ENCODE peak calls at places on chromosomes 13 and 19, in nine cellular contexts. One of them, this sample, is unnamed.

GRCh38 chr13:52449323-52450011 is 967 bp downstream of the VPS36 start:
- DNase-seq in lung: no peak
- DNase-seq in aorta: no peak
- DNase-seq in endodermal cell: no peak
- DNase-seq in mammary epithelial cell: peak; percentile 20
- DNase-seq in A549: no peak
- DNase-seq in upper lobe of right lung: no peak
- DNase-seq in small intestine: peak; percentile 75
- DNase-seq in adipocyte: no peak
- DNase-seq in this sample: no peak

GRCh38 chr19:46616631-46617322 is 8.1 kb downstream of the PTGIR start:
- DNase-seq in lung: no peak
- DNase-seq in aorta: peak; percentile 65
- DNase-seq in endodermal cell: peak; percentile 92
- DNase-seq in mammary epithelial cell: peak; percentile 44
- DNase-seq in A549: peak; percentile 96
- DNase-seq in upper lobe of right lung: peak; percentile 82
- DNase-seq in small intestine: peak; percentile 65
- DNase-seq in adipocyte: peak; percentile 68
- DNase-seq in this sample: no peak

GRCh38 chr19:33622505-33622808 is 704 bp downstream of the CHST8 start:
- DNase-seq in lung: no peak
- DNase-seq in aorta: no peak
- DNase-seq in endodermal cell: peak; percentile 74
- DNase-seq in mammary epithelial cell: peak; percentile 25
- DNase-seq in A549: no peak
- DNase-seq in upper lobe of right lung: no peak
- DNase-seq in small intestine: no peak
- DNase-seq in adipocyte: peak; percentile 9
- DNase-seq in this sample: no peak

GRCh38 chr13:27857271-27857670 is 62.5 kb upstream of the PDX1 start:
- DNase-seq in lung: no peak
- DNase-seq in aorta: no peak
- DNase-seq in endodermal cell: no peak
- DNase-seq in mammary epithelial cell: no peak
- DNase-seq in A549: no peak
- DNase-seq in upper lobe of right lung: no peak
- DNase-seq in small intestine: peak; percentile 71
- DNase-seq in adipocyte: no peak
- DNase-seq in this sample: no peak

GRCh38 chr13:41655997-41656396 is 198.6 kb downstream of the RGCC start:
- DNase-seq in lung: no peak
- DNase-seq in aorta: no peak
- DNase-seq in endodermal cell: no peak
- DNase-seq in mammary epithelial cell: no peak
- DNase-seq in A549: no peak
- DNase-seq in upper lobe of right lung: no peak
- DNase-seq in small intestine: no peak
- DNase-seq in adipocyte: no peak
- DNase-seq in this sample: no peak

GRCh38 chr13:102897371-102898138 is 51.7 kb downstream of the ERCC5 start:
- DNase-seq in lung: no peak
- DNase-seq in aorta: no peak
- DNase-seq in endodermal cell: no peak
- DNase-seq in mammary epithelial cell: no peak
- DNase-seq in A549: no peak
- DNase-seq in upper lobe of right lung: no peak
- DNase-seq in small intestine: peak; percentile 69
- DNase-seq in adipocyte: no peak
- DNase-seq in this sample: no peak

GRCh38 chr19:30224689-30225606 is 147.2 kb upstream of the ZNF536 start:
- DNase-seq in lung: no peak
- DNase-seq in aorta: no peak
- DNase-seq in endodermal cell: peak; percentile 63
- DNase-seq in mammary epithelial cell: no peak
- DNase-seq in A549: peak; percentile 47
- DNase-seq in upper lobe of right lung: no peak
- DNase-seq in small intestine: no peak
- DNase-seq in adipocyte: peak; percentile 18
- DNase-seq in this sample: no peak

GRCh38 chr13:20940083-20940482 is 37.5 kb upstream of the XPO4 start:
- DNase-seq in lung: no peak
- DNase-seq in aorta: no peak
- DNase-seq in endodermal cell: no peak
- DNase-seq in mammary epithelial cell: no peak
- DNase-seq in A549: no peak
- DNase-seq in upper lobe of right lung: no peak
- DNase-seq in small intestine: no peak
- DNase-seq in adipocyte: peak; percentile 85
- DNase-seq in this sample: no peak

GRCh38 chr19:43649514-43649913 is 9.9 kb upstream of the CADM4 start:
- DNase-seq in lung: no peak
- DNase-seq in aorta: no peak
- DNase-seq in endodermal cell: no peak
- DNase-seq in mammary epithelial cell: no peak
- DNase-seq in A549: no peak
- DNase-seq in upper lobe of right lung: no peak
- DNase-seq in small intestine: no peak
- DNase-seq in adipocyte: no peak
- DNase-seq in this sample: no peak

GRCh38 chr13:113433391-113433916 is 19.8 kb downstream of the ADPRHL1 start:
- DNase-seq in lung: no peak
- DNase-seq in aorta: no peak
- DNase-seq in endodermal cell: peak; percentile 37
- DNase-seq in mammary epithelial cell: no peak
- DNase-seq in A549: no peak
- DNase-seq in upper lobe of right lung: no peak
- DNase-seq in small intestine: no peak
- DNase-seq in adipocyte: no peak
- DNase-seq in this sample: no peak

GRCh38 chr13:72230131-72230530 is 363.1 kb upstream of the DACH1 start:
- DNase-seq in lung: no peak
- DNase-seq in aorta: no peak
- DNase-seq in endodermal cell: no peak
- DNase-seq in mammary epithelial cell: peak; percentile 45
- DNase-seq in A549: no peak
- DNase-seq in upper lobe of right lung: no peak
- DNase-seq in small intestine: no peak
- DNase-seq in adipocyte: no peak
- DNase-seq in this sample: no peak

DNA sequence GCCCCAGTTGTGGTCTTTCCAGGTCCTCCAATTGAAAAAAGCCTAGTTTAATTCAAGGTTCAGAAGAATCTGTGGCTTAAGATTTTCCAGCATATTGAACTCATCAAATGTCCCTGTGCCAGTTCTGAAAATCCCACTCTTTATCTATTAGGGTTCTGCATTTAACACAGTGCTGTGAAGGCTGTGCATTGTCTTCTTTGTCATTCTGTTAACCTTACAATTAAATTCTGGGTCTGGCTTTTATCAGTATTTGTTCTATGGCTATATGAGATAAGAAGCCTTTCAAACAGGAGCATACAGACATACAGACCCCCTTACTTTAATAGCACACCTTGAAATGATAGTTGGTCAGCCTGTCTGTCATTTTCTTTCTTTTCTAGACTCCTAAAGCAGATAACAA is 362.1 kb upstream of the DACH1 start:
- DNase-seq in lung: no peak
- DNase-seq in aorta: no peak
- DNase-seq in endodermal cell: no peak
- DNase-seq in mammary epithelial cell: no peak
- DNase-seq in A549: no peak
- DNase-seq in upper lobe of right lung: no peak
- DNase-seq in small intestine: no peak
- DNase-seq in adipocyte: no peak
- DNase-seq in this sample: no peak
- H3K4me1 ChIP-seq in lung: no peaks in the 10 kb centered on the region
- H3K4me1 ChIP-seq in aorta: no peaks in the 10 kb centered on the region
- H3K4me1 ChIP-seq in endodermal cell: no peaks in the 10 kb centered on the region
- H3K4me1 ChIP-seq in mammary epithelial cell: peaks cover 10% of the 10 kb centered on the region
- H3K4me1 ChIP-seq in A549: no peaks in the 10 kb centered on the region
- H3K4me1 ChIP-seq in upper lobe of right lung: no peaks in the 10 kb centered on the region
- H3K4me1 ChIP-seq in small intestine: no peaks in the 10 kb centered on the region
- H3K4me1 ChIP-seq in adipocyte: no peaks in the 10 kb centered on the region
- H3K4me1 ChIP-seq in this sample: no peaks in the 10 kb centered on the region

GRCh38 chr19:19618384-19619051 is at the start of gene PBX4:
- DNase-seq in lung: peak; percentile 97
- DNase-seq in aorta: peak; percentile 97
- DNase-seq in endodermal cell: peak; percentile 99
- DNase-seq in mammary epithelial cell: peak; percentile 87
- DNase-seq in A549: peak; percentile 70
- DNase-seq in upper lobe of right lung: peak; percentile 98
- DNase-seq in small intestine: peak; percentile 91
- DNase-seq in adipocyte: peak; percentile 93
- DNase-seq in this sample: peak; percentile 93

GRCh38 chr19:19610376-19611240 is 7.9 kb downstream of the PBX4 start:
- DNase-seq in lung: no peak
- DNase-seq in aorta: no peak
- DNase-seq in endodermal cell: no peak
- DNase-seq in mammary epithelial cell: no peak
- DNase-seq in A549: no peak
- DNase-seq in upper lobe of right lung: no peak
- DNase-seq in small intestine: no peak
- DNase-seq in adipocyte: no peak
- DNase-seq in this sample: no peak

GRCh38 chr19:19613456-19613855 is 5.0 kb downstream of the PBX4 start:
- DNase-seq in lung: no peak
- DNase-seq in aorta: no peak
- DNase-seq in endodermal cell: no peak
- DNase-seq in mammary epithelial cell: peak; percentile 67
- DNase-seq in A549: peak; percentile 49
- DNase-seq in upper lobe of right lung: no peak
- DNase-seq in small intestine: peak; percentile 51
- DNase-seq in adipocyte: peak; percentile 38
- DNase-seq in this sample: no peak

GRCh38 chr19:19619121-19619848 is 798 bp upstream of the PBX4 start:
- DNase-seq in lung: no peak
- DNase-seq in aorta: no peak
- DNase-seq in endodermal cell: no peak
- DNase-seq in mammary epithelial cell: no peak
- DNase-seq in A549: no peak
- DNase-seq in upper lobe of right lung: no peak
- DNase-seq in small intestine: no peak
- DNase-seq in adipocyte: no peak
- DNase-seq in this sample: no peak

GRCh38 chr19:19615086-19615485 is 3.4 kb downstream of the PBX4 start:
- DNase-seq in lung: no peak
- DNase-seq in aorta: no peak
- DNase-seq in endodermal cell: no peak
- DNase-seq in mammary epithelial cell: peak; percentile 24
- DNase-seq in A549: no peak
- DNase-seq in upper lobe of right lung: no peak
- DNase-seq in small intestine: no peak
- DNase-seq in adipocyte: no peak
- DNase-seq in this sample: no peak
- H3K4me1 ChIP-seq in lung: no peaks in the 10 kb centered on the region
- H3K4me1 ChIP-seq in aorta: no peaks in the 10 kb centered on the region
- H3K4me1 ChIP-seq in endodermal cell: no peaks in the 10 kb centered on the region
- H3K4me1 ChIP-seq in mammary epithelial cell: peaks cover 10% of the 10 kb centered on the region
- H3K4me1 ChIP-seq in A549: peaks cover 19% of the 10 kb centered on the region
- H3K4me1 ChIP-seq in upper lobe of right lung: no peaks in the 10 kb centered on the region
- H3K4me1 ChIP-seq in small intestine: no peaks in the 10 kb centered on the region
- H3K4me1 ChIP-seq in adipocyte: peaks cover 11% of the 10 kb centered on the region
- H3K4me1 ChIP-seq in this sample: peaks cover 3% of the 10 kb centered on the region

GRCh38 chr13:74825949-74826246 is 656.1 kb downstream of the TBC1D4 start:
- DNase-seq in lung: no peak
- DNase-seq in aorta: no peak
- DNase-seq in endodermal cell: no peak
- DNase-seq in mammary epithelial cell: no peak
- DNase-seq in A549: no peak
- DNase-seq in upper lobe of right lung: no peak
- DNase-seq in small intestine: no peak
- DNase-seq in adipocyte: no peak
- DNase-seq in this sample: no peak

GRCh38 chr13:74819549-74819948 is 662.4 kb downstream of the TBC1D4 start:
- DNase-seq in lung: no peak
- DNase-seq in aorta: no peak
- DNase-seq in endodermal cell: no peak
- DNase-seq in mammary epithelial cell: peak; percentile 61
- DNase-seq in A549: no peak
- DNase-seq in upper lobe of right lung: no peak
- DNase-seq in small intestine: no peak
- DNase-seq in adipocyte: no peak
- DNase-seq in this sample: no peak

GRCh38 chr13:74816737-74817136 is 665.2 kb downstream of the TBC1D4 start:
- DNase-seq in lung: no peak
- DNase-seq in aorta: no peak
- DNase-seq in endodermal cell: no peak
- DNase-seq in mammary epithelial cell: no peak
- DNase-seq in A549: no peak
- DNase-seq in upper lobe of right lung: no peak
- DNase-seq in small intestine: no peak
- DNase-seq in adipocyte: peak; percentile 19
- DNase-seq in this sample: no peak

GRCh38 chr13:74825170-74825948 is 656.6 kb downstream of the TBC1D4 start:
- DNase-seq in lung: no peak
- DNase-seq in aorta: no peak
- DNase-seq in endodermal cell: no peak
- DNase-seq in mammary epithelial cell: peak; percentile 86
- DNase-seq in A549: peak; percentile 2
- DNase-seq in upper lobe of right lung: no peak
- DNase-seq in small intestine: no peak
- DNase-seq in adipocyte: peak; percentile 84
- DNase-seq in this sample: no peak

GRCh38 chr13:74820809-74821208 is 661.2 kb downstream of the TBC1D4 start:
- DNase-seq in lung: no peak
- DNase-seq in aorta: no peak
- DNase-seq in endodermal cell: peak; percentile 59
- DNase-seq in mammary epithelial cell: no peak
- DNase-seq in A549: no peak
- DNase-seq in upper lobe of right lung: no peak
- DNase-seq in small intestine: no peak
- DNase-seq in adipocyte: no peak
- DNase-seq in this sample: no peak
- H3K4me1 ChIP-seq in lung: no peaks in the 10 kb centered on the region
- H3K4me1 ChIP-seq in aorta: no peaks in the 10 kb centered on the region
- H3K4me1 ChIP-seq in endodermal cell: peaks cover 4% of the 10 kb centered on the region
- H3K4me1 ChIP-seq in mammary epithelial cell: peaks cover 8% of the 10 kb centered on the region
- H3K4me1 ChIP-seq in A549: peaks cover 9% of the 10 kb centered on the region
- H3K4me1 ChIP-seq in upper lobe of right lung: no peaks in the 10 kb centered on the region
- H3K4me1 ChIP-seq in small intestine: no peaks in the 10 kb centered on the region
- H3K4me1 ChIP-seq in adipocyte: peaks cover 10% of the 10 kb centered on the region
- H3K4me1 ChIP-seq in this sample: no peaks in the 10 kb centered on the region

DNA sequence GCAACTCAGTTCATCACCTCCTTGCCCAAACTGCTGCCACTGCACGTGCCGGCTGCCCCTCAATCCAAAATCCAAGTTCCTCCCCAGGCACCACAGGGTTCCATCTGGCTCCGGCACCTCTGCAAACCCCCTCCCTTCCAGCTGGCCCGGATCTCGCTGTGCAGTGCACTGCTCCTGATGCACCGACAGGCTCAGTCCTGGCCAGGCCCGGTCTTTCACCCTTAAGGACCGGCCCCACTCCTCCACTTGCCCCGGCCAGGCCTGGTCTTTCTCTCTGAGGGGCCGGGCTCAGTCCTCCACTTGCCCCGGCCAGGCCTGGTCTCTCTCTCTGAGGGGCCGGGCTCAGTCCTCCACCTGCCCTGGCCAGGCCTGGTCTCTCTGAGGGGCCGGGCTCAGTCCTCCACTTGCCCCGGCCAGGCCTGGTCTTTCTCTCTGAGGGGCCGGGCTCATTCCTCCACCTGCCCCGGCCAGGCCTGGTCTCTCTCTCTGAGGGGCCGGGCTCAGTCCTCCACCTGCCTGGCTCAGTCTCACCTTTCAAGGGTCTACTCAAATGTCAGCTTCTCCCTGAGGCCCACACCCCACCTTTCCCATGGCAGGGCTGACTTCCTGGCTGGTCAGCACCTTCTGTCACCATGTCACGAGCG is 6.9 kb downstream of the ZNF787 start:
- DNase-seq in lung: no peak
- DNase-seq in aorta: no peak
- DNase-seq in endodermal cell: peak; percentile 42
- DNase-seq in mammary epithelial cell: no peak
- DNase-seq in A549: no peak
- DNase-seq in upper lobe of right lung: no peak
- DNase-seq in small intestine: no peak
- DNase-seq in adipocyte: no peak
- DNase-seq in this sample: no peak
- H3K4me1 ChIP-seq in lung: peaks cover 27% of the 10 kb centered on the region
- H3K4me1 ChIP-seq in aorta: no peaks in the 10 kb centered on the region
- H3K4me1 ChIP-seq in endodermal cell: peaks cover 5% of the 10 kb centered on the region
- H3K4me1 ChIP-seq in mammary epithelial cell: peaks cover 13% of the 10 kb centered on the region
- H3K4me1 ChIP-seq in A549: peaks cover 27% of the 10 kb centered on the region
- H3K4me1 ChIP-seq in upper lobe of right lung: peaks cover 77% of the 10 kb centered on the region
- H3K4me1 ChIP-seq in small intestine: peaks cover 12% of the 10 kb centered on the region
- H3K4me1 ChIP-seq in adipocyte: peaks cover 43% of the 10 kb centered on the region
- H3K4me1 ChIP-seq in this sample: peaks cover 25% of the 10 kb centered on the region